ENCODE peak calls at places on chromosomes 7 and 10, in six cellular contexts. R is activated CD4-positive, alpha-beta T cell treated with anti-CD3 and anti-CD28 coated beads, Interleukin-2, amount 50 U/mL, for 1 hour; Q is T-helper 9 cell; B is coronary artery; C is fibroblast of gingiva; P is psoas muscle. L is an unnamed sample.

GRCh38 chr10:60816624-60817023 is 38.3 kb downstream of the CDK1 start:
- DNase-seq in C (peak), R (no peak), Q (no peak), P (no peak), B (no peak), L (peak)

GRCh38 chr10:1737222-1738061 is at the start of gene ADARB2:
- DNase-seq in C (no peak), R (no peak), P (no peak), Q (no peak), B (no peak), L (no peak)

GRCh38 chr10:93413252-93413689 is 68.9 kb downstream of the MYOF start:
- DNase-seq in P (no peak), R (peak), C (no peak), B (no peak), Q (peak), L (no peak)

GRCh38 chr10:132793213-132793612 is 7.3 kb upstream of the NKX6-2 start:
- DNase-seq in Q (no peak), R (no peak), B (no peak), C (no peak), P (no peak), L (no peak)

GRCh38 chr7:111756687-111757178 is 194.4 kb upstream of the IMMP2L start:
- DNase-seq in Q (no peak), C (peak), R (no peak), P (peak), B (peak), L (peak)

GRCh38 chr7:43116451-43116850 is 4.0 kb downstream of the HECW1 start:
- DNase-seq in R (no peak), P (no peak), Q (no peak), B (no peak), C (no peak), L (no peak)

GRCh38 chr7:388023-388355 is 98.0 kb downstream of the FOXL3 start:
- DNase-seq in B (peak), R (no peak), C (no peak), Q (no peak), P (no peak), L (peak)

GRCh38 chr10:110008518-110009339 is 945 bp downstream of the ADD3 start:
- DNase-seq in P (peak), Q (peak), C (no peak), B (peak), R (peak), L (peak)

GRCh38 chr7:27576360-27576944 is 86.2 kb downstream of the HIBADH start:
- DNase-seq in C (peak), R (no peak), B (no peak), Q (no peak), P (no peak), L (no peak)